ENCODE peak calls at places on chromosomes 7 and 10, in four cellular contexts. D is heart left ventricle, T is body of pancreas, O is adrenal gland. N is an unnamed sample.
A peak's percentile ranks its signal among the peaks of the same experiment; 100 is the strongest.

GRCh38 chr7:12067156-12067831 is 143.8 kb upstream of the TMEM106B start:
- DNase-seq in D (peak; percentile 30), T (peak; percentile 54), O (peak; percentile 73), N (peak; percentile 43)

GRCh38 chr7:134986363-134987231 is at the start of gene AGBL3:
- DNase-seq in D (peak; percentile 98), T (peak; percentile 97), O (peak; percentile 97), N (peak; percentile 98)

GRCh38 chr7:105678811-105679495 is 97.7 kb upstream of the EFCAB10 start:
- DNase-seq in D (peak; percentile 64), T (peak; percentile 65), O (peak; percentile 56), N (peak; percentile 87)

GRCh38 chr7:72336382-72336886 is 75.7 kb downstream of the CALN1 start:
- DNase-seq in D (no peak), T (no peak), O (no peak), N (no peak)

GRCh38 chr7:146885231-146885630 is 768.6 kb downstream of the CNTNAP2 start:
- DNase-seq in D (no peak), T (no peak), O (no peak), N (no peak)

GRCh38 chr10:121112618-121113384 is 261.6 kb downstream of the WDR11 start:
- DNase-seq in D (no peak), T (no peak), O (peak; percentile 40), N (no peak)

GRCh38 chr10:91190876-91191580 is 29.4 kb upstream of the PCGF5 start:
- DNase-seq in D (no peak), T (no peak), O (peak; percentile 56), N (no peak)

GRCh38 chr10:111037868-111038267 is 39.0 kb upstream of the ADRA2A start:
- DNase-seq in D (no peak), T (no peak), O (no peak), N (no peak)

GRCh38 chr10:66714741-66715140 is 211.1 kb upstream of the LRRTM3 start:
- DNase-seq in D (no peak), T (no peak), O (no peak), N (no peak)

GRCh38 chr7:151590801-151591771 is 71.4 kb upstream of the RHEB start:
- DNase-seq in D (no peak), T (no peak), O (no peak), N (no peak)

GRCh38 chr7:130364446-130364845 is 15.8 kb upstream of the CPA1 start:
- DNase-seq in D (no peak), T (peak; percentile 66), O (peak; percentile 58), N (no peak)

DNA sequence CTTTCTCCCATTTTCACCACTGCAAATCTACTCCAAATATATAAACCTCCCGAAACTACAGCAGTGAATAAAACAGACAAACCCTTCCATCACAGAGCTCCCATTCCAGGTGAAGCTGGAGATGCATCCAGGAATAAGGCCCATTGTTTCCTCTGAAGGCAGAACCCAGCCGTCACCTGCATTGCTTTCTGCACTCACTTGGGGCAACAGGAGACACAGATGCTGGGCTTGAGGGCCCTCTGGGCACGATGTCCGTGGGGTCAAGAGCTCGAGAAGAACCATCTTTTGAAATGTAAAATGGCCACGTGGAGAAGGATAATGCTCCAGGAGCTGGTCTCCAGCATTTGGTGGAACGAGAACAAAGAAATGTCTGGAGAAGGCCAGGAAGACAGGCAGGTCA is 555.9 kb downstream of the DNAJB6 start:
- DNase-seq in D (no peak), T (no peak), O (no peak), N (no peak)
- H3K9me3 ChIP-seq in D (no peaks in the 10 kb centered on the region), T (no peaks in the 10 kb centered on the region), O (no peaks in the 10 kb centered on the region), N (no peaks in the 10 kb centered on the region)

GRCh38 chr7:74501298-74501697 is 47.6 kb downstream of the GTF2IRD1 start:
- DNase-seq in D (peak; percentile 74), T (peak; percentile 96), O (peak; percentile 92), N (peak; percentile 88)
- H3K4me3 ChIP-seq in D (peak overlapping the region; percentile 19), T (no peak overlapping the region), O (no peak overlapping the region), N (peak overlapping the region; percentile 57)

GRCh38 chr7:35749548-35749947 is 51.3 kb upstream of the SEPTIN7 start:
- DNase-seq in D (peak; percentile 36), T (peak; percentile 18), O (peak; percentile 19), N (peak; percentile 72)

GRCh38 chr7:35752727-35753126 is 48.1 kb upstream of the SEPTIN7 start:
- DNase-seq in D (no peak), T (no peak), O (no peak), N (no peak)

GRCh38 chr7:35753761-35754603 is 46.9 kb upstream of the SEPTIN7 start:
- DNase-seq in D (peak; percentile 68), T (no peak), O (peak; percentile 16), N (no peak)

GRCh38 chr7:35747611-35748010 is 52.7 kb upstream of the HERPUD2 start:
- DNase-seq in D (no peak), T (no peak), O (no peak), N (no peak)

GRCh38 chr7:35748348-35748747 is 52.5 kb upstream of the SEPTIN7 start:
- DNase-seq in D (no peak), T (no peak), O (no peak), N (no peak)
- H3K27ac ChIP-seq in D (peak overlapping the region; percentile 4), T (no peak overlapping the region), O (no peak overlapping the region), N (no peak overlapping the region)

GRCh38 chr7:35817930-35818329 is 17.1 kb downstream of the SEPTIN7 start:
- DNase-seq in D (no peak), T (no peak), O (no peak), N (no peak)

GRCh38 chr7:35817181-35817580 is 16.3 kb downstream of the SEPTIN7 start:
- DNase-seq in D (no peak), T (no peak), O (no peak), N (no peak)

GRCh38 chr7:35819310-35819709 is 18.5 kb downstream of the SEPTIN7 start:
- DNase-seq in D (no peak), T (no peak), O (no peak), N (no peak)

GRCh38 chr7:35818513-35818912 is 17.7 kb downstream of the SEPTIN7 start:
- DNase-seq in D (no peak), T (no peak), O (no peak), N (no peak)

DNA sequence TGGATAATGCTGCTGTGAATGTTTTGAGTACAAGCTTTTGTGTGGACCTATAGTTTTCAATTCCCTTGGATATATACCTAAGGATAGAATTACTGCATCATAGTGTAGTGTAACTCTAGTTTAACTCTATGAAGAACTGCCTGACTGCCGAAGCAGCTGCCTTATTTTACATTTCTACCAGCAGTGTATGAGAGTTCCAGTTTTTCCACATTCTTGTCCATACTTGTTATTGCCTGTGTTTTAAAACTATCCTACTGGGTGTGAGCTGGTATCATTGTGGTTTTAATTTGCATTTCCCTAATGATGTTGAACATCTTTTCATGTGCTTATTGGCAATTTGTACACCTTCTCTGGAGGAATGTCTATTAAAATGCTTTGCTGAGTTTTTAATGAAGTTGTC is 15.7 kb downstream of the SEPTIN7 start:
- DNase-seq in D (no peak), T (no peak), O (no peak), N (no peak)
- H3K9me3 ChIP-seq in D (no peaks in the 10 kb centered on the region), T (no peaks in the 10 kb centered on the region), O (peaks cover 5% of the 10 kb centered on the region), N (no peaks in the 10 kb centered on the region)

GRCh38 chr10:3481000-3481335 is 304.0 kb downstream of the KLF6 start:
- DNase-seq in D (no peak), T (no peak), O (no peak), N (no peak)

GRCh38 chr10:3484306-3485187 is 300.5 kb downstream of the KLF6 start:
- DNase-seq in D (no peak), T (no peak), O (no peak), N (no peak)

GRCh38 chr10:3481496-3481895 is 303.5 kb downstream of the KLF6 start:
- DNase-seq in D (no peak), T (no peak), O (no peak), N (no peak)

GRCh38 chr10:3480281-3480999 is 304.6 kb downstream of the KLF6 start:
- DNase-seq in D (no peak), T (no peak), O (no peak), N (no peak)

DNA sequence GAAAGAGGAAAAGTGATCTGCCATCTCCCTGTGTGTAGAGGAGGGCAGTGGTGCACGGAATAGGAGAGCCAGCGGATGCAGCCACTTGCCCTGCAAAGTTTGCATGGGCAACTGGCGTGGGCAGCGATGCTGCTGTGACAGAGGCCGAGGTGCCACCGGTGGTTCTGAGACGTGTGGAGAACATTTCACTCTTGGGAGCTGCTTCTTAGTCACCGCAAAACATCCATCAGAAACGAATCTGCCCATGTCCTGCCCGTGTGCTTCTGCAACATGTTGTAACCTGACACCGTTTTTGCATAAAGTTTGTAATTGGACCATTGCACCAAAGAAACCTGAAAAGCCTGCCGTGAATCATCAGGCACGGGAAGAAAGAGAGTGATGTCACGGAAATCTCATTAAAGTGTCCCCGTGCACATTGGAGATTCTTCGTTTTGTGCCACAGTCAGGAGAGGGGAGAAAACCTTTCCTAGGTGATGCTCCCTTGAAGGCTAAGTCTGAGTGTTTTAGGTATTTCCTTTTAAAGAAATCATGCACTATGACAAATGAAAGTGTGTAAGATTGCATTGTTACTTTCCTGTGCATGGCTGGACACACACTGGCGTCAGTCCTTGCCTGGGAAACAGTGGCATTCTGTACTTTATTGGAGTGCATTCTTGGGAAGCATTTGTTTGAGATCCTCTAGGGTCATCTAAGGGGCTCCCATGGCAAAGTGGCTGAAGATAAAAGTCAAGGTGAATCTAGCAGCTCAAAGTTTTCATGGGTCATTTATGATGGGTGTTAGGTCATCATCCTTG is 302.6 kb downstream of the KLF6 start:
- DNase-seq in D (peak; percentile 32), T (peak; percentile 63), O (peak; percentile 85), N (no peak)
- H3K4me3 ChIP-seq in D (peak overlapping the region; percentile 15), T (no peak overlapping the region), O (no peak overlapping the region), N (peak overlapping the region; percentile 64)

DNA sequence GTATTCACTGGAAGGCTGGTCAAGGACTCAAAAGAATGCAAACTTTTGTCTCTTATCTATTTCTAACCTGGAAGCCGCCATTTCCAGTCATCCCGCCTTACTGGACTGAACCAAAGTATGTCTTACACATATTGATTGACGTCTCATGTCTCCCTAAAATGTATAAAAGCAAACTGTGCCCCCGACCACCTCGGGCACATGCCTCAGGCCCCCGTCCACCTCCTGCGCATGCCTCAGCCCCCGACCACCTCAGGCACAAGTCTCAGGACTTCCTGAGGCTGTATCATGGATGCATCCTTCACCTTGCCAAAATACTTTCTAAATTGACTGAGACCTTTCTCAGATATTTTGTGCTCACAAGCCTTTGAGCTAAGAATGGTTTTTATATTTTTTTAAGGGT is 148.6 kb downstream of the PTPRN2 start:
- DNase-seq in D (no peak), T (no peak), O (no peak), N (no peak)
- H3K27ac ChIP-seq in D (no peak overlapping the region), T (no peak overlapping the region), O (no peak overlapping the region), N (no peak overlapping the region)

GRCh38 chr7:157787275-157787701 is 450.5 kb downstream of the DNAJB6 start:
- DNase-seq in D (no peak), T (no peak), O (no peak), N (peak; percentile 61)
- H3K9me3 ChIP-seq in D (no peaks in the 10 kb centered on the region), T (no peaks in the 10 kb centered on the region), O (no peaks in the 10 kb centered on the region), N (no peaks in the 10 kb centered on the region)

GRCh38 chr10:60522617-60523016 is 132.9 kb upstream of the ANK3 start:
- DNase-seq in D (no peak), T (no peak), O (no peak), N (no peak)

GRCh38 chr10:60521974-60522405 is 132.3 kb upstream of the ANK3 start:
- DNase-seq in D (no peak), T (peak; percentile 11), O (no peak), N (no peak)

GRCh38 chr10:60526024-60526585 is 136.4 kb upstream of the ANK3 start:
- DNase-seq in D (no peak), T (no peak), O (no peak), N (no peak)

GRCh38 chr10:60527676-60528075 is 138.0 kb upstream of the ANK3 start:
- DNase-seq in D (no peak), T (no peak), O (no peak), N (no peak)

GRCh38 chr10:60524541-60524940 is 134.9 kb upstream of the ANK3 start:
- DNase-seq in D (no peak), T (no peak), O (no peak), N (no peak)
- H3K4me3 ChIP-seq in D (no peak overlapping the region), T (no peak overlapping the region), O (no peak overlapping the region), N (no peak overlapping the region)